ENCODE peak calls at places on chromosomes 4 and X, in five cellular contexts. K is A549, F is WTC11, O is GM12878, J is HepG2. H is an unnamed sample.

GRCh38 chr4:1552451-1552850 is 131.7 kb downstream of the FAM53A start:
- DNase-seq in K (no peak), F (no peak), O (no peak), J (no peak), H (no peak)

GRCh38 chr4:25913056-25913850 is 767 bp upstream of the SMIM20 start:
- DNase-seq in K (no peak), F (no peak), O (no peak), J (no peak), H (peak)

GRCh38 chrX:15146515-15146914 is 123.4 kb downstream of the ASB9 start:
- DNase-seq in K (peak), F (peak), O (no peak), J (no peak), H (peak)

GRCh38 chr4:61192392-61192791 is 7.7 kb upstream of the ADGRL3 start:
- DNase-seq in K (no peak), F (no peak), O (no peak), J (no peak), H (no peak)

GRCh38 chr4:78599931-78600375 is 48.4 kb downstream of the ANXA3 start:
- DNase-seq in K (no peak), F (no peak), O (no peak), J (no peak), H (peak)

GRCh38 chrX:38929966-38930421 is 128.7 kb downstream of the MID1IP1 start:
- DNase-seq in K (no peak), F (no peak), O (no peak), J (no peak), H (no peak)

GRCh38 chr4:66564901-66565648 is 894.8 kb upstream of the EPHA5 start:
- DNase-seq in K (peak), F (no peak), O (no peak), J (no peak), H (no peak)

GRCh38 chrX:46567388-46567787 is 6.2 kb upstream of the CHST7 start:
- DNase-seq in K (peak), F (no peak), O (no peak), J (no peak), H (no peak)

GRCh38 chr4:145988628-145989027 is 50.0 kb upstream of the ZNF827 start:
- DNase-seq in K (no peak), F (no peak), O (no peak), J (no peak), H (no peak)

GRCh38 chrX:104137496-104137895 is 19.3 kb downstream of the SLC25A53 start:
- DNase-seq in K (peak), F (no peak), O (no peak), J (no peak), H (peak)

GRCh38 chr4:146582864-146583263 is 55.8 kb upstream of the POU4F2 start:
- DNase-seq in K (no peak), F (no peak), O (no peak), J (no peak), H (no peak)

GRCh38 chrX:155998761-155999510 is 1.4 kb downstream of the IL9R start:
- DNase-seq in K (no peak), F (no peak), O (no peak), J (no peak), H (no peak)

GRCh38 chr4:97270051-97270450 is 873.2 kb downstream of the STPG2 start:
- DNase-seq in K (no peak), F (no peak), O (no peak), J (no peak), H (no peak)

GRCh38 chr4:41358626-41359025 is 101.9 kb downstream of the UCHL1 start:
- DNase-seq in K (peak), F (no peak), O (no peak), J (no peak), H (no peak)

GRCh38 chrX:130770615-130771014 is 132.4 kb downstream of the ENOX2 start:
- DNase-seq in K (peak), F (no peak), O (no peak), J (no peak), H (no peak)

GRCh38 chr4:168440442-168441264 is 39.6 kb downstream of the DDX60L start:
- DNase-seq in K (peak), F (no peak), O (peak), J (no peak), H (no peak)

GRCh38 chr4:91108751-91109150 is 981.6 kb downstream of the CCSER1 start:
- DNase-seq in K (no peak), F (no peak), O (no peak), J (no peak), H (no peak)

GRCh38 chrX:2691543-2692220 is 587 bp downstream of the CD99 start:
- DNase-seq in K (peak), F (no peak), O (no peak), J (no peak), H (peak)

GRCh38 chrX:95585321-95585720 is 1099.3 kb upstream of the DIAPH2 start:
- DNase-seq in K (no peak), F (no peak), O (no peak), J (no peak), H (no peak)

GRCh38 chr4:63637270-63637669 is 772.0 kb downstream of the TECRL start:
- DNase-seq in K (peak), F (no peak), O (no peak), J (no peak), H (no peak)

GRCh38 chrX:87664381-87664780 is 146.8 kb downstream of the KLHL4 start:
- DNase-seq in K (peak), F (no peak), O (no peak), J (no peak), H (peak)

GRCh38 chrX:46626566-46626965 is 53.0 kb downstream of the CHST7 start:
- DNase-seq in K (no peak), F (no peak), O (no peak), J (no peak), H (no peak)

GRCh38 chrX:31800219-31800618 is 728.4 kb upstream of the FTHL17 start:
- DNase-seq in K (no peak), F (no peak), O (no peak), J (no peak), H (no peak)

GRCh38 chr4:57184378-57185031 is 74.3 kb upstream of the IGFBP7 start:
- DNase-seq in K (no peak), F (no peak), O (no peak), J (no peak), H (no peak)

GRCh38 chrX:11543249-11543648 is 122.5 kb downstream of the ARHGAP6 start:
- DNase-seq in K (peak), F (no peak), O (no peak), J (no peak), H (no peak)

GRCh38 chr4:83149885-83150562 is 35.5 kb upstream of the PLAC8 start:
- DNase-seq in K (no peak), F (no peak), O (no peak), J (no peak), H (no peak)

GRCh38 chr4:170391066-170391754 is 301.5 kb upstream of the AADAT start:
- DNase-seq in K (no peak), F (no peak), O (no peak), J (no peak), H (no peak)

GRCh38 chrX:154717824-154718223 is 33.1 kb downstream of the GAB3 start:
- DNase-seq in K (no peak), F (no peak), O (no peak), J (no peak), H (peak)

GRCh38 chr4:11635336-11635735 is 206.6 kb upstream of the HS3ST1 start:
- DNase-seq in K (peak), F (no peak), O (no peak), J (no peak), H (no peak)

GRCh38 chrX:65407157-65407626 is 127.4 kb downstream of the LAS1L start:
- DNase-seq in K (no peak), F (peak), O (no peak), J (no peak), H (no peak)

GRCh38 chr4:127055349-127055748 is 577.4 kb upstream of the INTU start:
- DNase-seq in K (no peak), F (no peak), O (no peak), J (no peak), H (no peak)

GRCh38 chr4:108991929-108992328 is 229.1 kb upstream of the ETNPPL start:
- DNase-seq in K (no peak), F (no peak), O (no peak), J (no peak), H (no peak)

GRCh38 chr4:82715731-82716617 is 82.6 kb downstream of the SCD5 start:
- DNase-seq in K (no peak), F (no peak), O (no peak), J (peak), H (no peak)

GRCh38 chrX:100830547-100830946 is 10.4 kb downstream of the CSTF2 start:
- DNase-seq in K (no peak), F (no peak), O (peak), J (no peak), H (no peak)

GRCh38 chr4:59409647-59410046 is 1790.5 kb upstream of the ADGRL3 start:
- DNase-seq in K (no peak), F (no peak), O (no peak), J (no peak), H (no peak)
- TF ChIP-seq ESRRA in K (no peak), F (no peak), O (no peak), J (no peak), H (no peak)

GRCh38 chr4:38868055-38868965 is 704 bp downstream of the FAM114A1 start:
- DNase-seq in K (peak), F (peak), O (no peak), J (no peak), H (peak)

GRCh38 chr4:38871593-38871992 is 4.0 kb downstream of the FAM114A1 start:
- DNase-seq in K (no peak), F (no peak), O (no peak), J (no peak), H (no peak)

GRCh38 chr4:38867478-38868054 is at the start of gene FAM114A1:
- DNase-seq in K (peak), F (peak), O (no peak), J (peak), H (peak)

GRCh38 chr4:38870098-38870850 is 2.7 kb downstream of the FAM114A1 start:
- DNase-seq in K (no peak), F (no peak), O (no peak), J (no peak), H (no peak)

GRCh38 chr4:38869511-38869910 is 1.9 kb downstream of the FAM114A1 start:
- DNase-seq in K (no peak), F (no peak), O (no peak), J (no peak), H (no peak)
- TF ChIP-seq ESRRA in K (no peak), F (no peak), O (no peak), J (no peak), H (no peak)

DNA sequence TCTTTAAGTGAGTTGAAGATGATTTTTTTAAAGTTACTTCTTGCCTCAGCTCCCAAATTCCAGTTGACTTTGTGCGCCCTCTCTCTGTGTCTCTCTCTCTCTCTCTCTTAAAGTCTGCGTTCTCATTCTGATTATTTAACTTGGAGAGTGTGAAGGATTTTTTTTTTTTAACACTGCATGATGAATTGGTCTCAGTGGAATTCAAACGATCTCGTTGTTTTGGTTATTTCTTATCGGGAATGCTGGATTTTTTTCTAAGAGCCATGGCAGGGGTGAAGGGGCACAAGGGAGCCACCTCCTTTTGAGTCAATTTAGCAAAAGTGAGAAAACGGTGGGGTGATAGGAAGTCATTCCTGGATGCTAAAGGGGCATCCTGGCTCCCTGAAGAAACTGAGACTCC is 176.1 kb downstream of the SHROOM3 start:
- DNase-seq in K (no peak), F (no peak), O (no peak), J (no peak), H (no peak)
- TF ChIP-seq ESRRA in K (no peak), F (no peak), O (no peak), J (no peak), H (no peak)

DNA sequence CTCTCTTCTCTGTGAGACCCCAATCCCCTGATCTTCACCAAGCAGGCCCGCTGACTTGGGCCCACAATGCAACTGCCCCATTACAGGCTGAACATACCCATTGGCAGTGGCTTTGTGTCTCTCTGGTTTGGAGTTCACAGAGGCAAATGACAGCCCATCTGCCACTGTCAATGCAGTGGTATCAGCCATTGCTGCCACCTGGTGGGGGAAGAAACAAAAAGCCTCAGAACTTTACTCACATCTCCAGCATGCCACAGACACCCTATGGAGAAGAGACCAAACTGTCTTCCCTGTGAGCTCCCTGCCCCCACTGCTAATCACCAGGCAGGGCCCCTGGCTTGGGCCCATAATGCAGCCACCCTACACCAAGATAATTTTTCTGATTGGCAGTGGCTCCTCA is 729.3 kb upstream of the ACTRT1 start:
- DNase-seq in K (peak), F (peak), O (no peak), J (peak), H (no peak)
- TF ChIP-seq ESRRA in K (no peak), F (no peak), O (no peak), J (no peak), H (no peak)

DNA sequence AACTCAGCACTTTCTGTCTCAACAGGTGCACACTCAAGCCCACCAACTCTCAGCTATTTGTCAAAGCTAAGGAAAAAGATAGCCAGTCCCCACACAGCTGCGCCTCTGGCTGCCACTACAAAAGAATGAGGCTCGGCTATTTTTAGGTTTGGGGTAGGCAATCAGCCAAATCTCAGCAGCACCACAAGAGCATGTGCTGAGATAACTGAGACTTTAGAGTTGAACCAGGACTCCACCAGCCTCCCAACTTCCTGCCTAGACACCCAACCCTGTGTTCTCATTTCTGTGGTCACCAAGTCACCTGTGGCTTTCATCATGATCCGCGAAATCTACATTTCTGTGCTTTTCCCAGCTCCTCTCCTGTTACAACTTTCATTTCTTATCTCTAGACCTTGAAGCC is 28.0 kb downstream of the DMD start:
- DNase-seq in K (no peak), F (no peak), O (no peak), J (no peak), H (no peak)
- TF ChIP-seq ESRRA in K (no peak), F (no peak), O (no peak), J (no peak), H (no peak)

DNA sequence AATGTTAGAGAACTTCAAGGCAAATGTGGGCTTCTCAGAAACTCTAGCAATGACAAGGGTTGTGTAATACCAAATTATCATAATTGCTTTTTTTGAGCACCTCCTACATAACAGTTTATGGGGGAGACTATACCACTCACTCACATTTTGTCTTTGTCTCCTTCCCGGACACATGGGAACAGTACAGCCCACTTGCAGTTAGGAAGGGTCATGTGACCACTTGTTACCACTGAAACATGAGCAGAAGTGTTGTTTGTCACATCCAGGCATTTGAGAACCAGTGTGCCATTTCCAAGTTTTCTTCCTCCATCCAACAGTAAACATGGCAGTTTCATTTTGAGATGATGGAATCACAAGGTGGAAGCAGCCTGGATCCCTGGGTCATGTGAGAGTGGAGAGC is 6.9 kb downstream of the MAGEA11 start:
- DNase-seq in K (no peak), F (no peak), O (no peak), J (no peak), H (no peak)
- TF ChIP-seq ESRRA in K (no peak), F (no peak), O (no peak), J (no peak), H (no peak)

GRCh38 chrX:40936827-40937226 is 148.4 kb upstream of the USP9X start:
- DNase-seq in K (peak), F (no peak), O (no peak), J (no peak), H (no peak)

GRCh38 chrX:40931921-40932320 is 153.3 kb upstream of the USP9X start:
- DNase-seq in K (peak), F (no peak), O (no peak), J (no peak), H (no peak)

GRCh38 chrX:40928076-40928475 is 157.2 kb upstream of the USP9X start:
- DNase-seq in K (no peak), F (no peak), O (no peak), J (no peak), H (no peak)

GRCh38 chrX:40938418-40938817 is 146.8 kb upstream of the USP9X start:
- DNase-seq in K (peak), F (no peak), O (no peak), J (no peak), H (no peak)

DNA sequence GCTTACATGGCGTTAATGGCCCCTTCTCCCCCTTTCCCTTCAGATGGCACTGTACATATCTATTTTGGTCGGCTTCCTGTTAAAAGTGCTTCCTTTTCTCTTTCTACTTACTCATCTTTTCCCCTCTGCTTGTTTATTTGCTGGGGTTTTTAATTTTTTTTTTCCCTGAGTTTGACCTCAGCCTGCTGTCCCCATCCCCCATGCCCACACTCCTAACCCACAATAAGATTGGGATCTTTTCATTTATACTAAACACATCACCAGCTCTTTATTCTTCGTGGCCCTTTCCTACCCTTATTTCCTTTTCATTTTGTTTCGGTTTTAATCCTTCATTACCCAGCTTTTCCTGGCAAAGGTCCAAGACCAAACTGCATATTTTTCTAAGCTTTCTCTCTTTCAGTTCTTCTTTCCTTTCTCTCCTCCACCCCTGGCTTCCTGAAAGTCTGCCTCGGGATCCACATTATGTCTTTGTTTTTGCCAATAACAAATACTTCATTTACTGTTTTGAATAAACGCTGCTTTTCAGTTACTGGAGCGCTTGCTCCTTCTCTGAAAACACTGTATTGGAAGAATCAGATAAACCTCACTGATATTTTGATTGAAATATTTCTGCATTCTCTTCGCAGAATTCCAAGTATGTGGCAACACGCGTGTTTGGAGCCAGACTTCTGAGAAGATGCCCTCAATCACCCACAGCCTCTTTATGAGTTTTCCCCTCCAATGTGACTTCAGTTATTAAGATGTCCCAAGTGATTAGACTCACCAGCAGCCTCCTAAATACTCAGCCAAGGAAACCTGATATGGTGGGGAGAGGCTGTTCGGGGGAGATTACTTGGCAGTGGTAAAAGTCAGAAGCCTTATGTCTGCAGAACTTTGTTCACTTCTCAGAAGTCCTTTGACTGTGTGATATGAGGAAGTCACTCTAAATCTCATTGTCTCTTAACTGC is 151.8 kb upstream of the USP9X start:
- DNase-seq in K (peak), F (no peak), O (peak), J (no peak), H (peak)
- TF ChIP-seq ESRRA in K (no peak), F (no peak), O (no peak), J (no peak), H (no peak)

GRCh38 chr4:156971623-156972369 is at the start of gene PDGFC:
- DNase-seq in K (peak), F (peak), O (no peak), J (peak), H (peak)

GRCh38 chr4:156972370-156972980 is 876 bp upstream of the PDGFC start:
- DNase-seq in K (no peak), F (no peak), O (no peak), J (no peak), H (no peak)

GRCh38 chr4:156977435-156978160 is 6.0 kb upstream of the PDGFC start:
- DNase-seq in K (no peak), F (no peak), O (no peak), J (no peak), H (no peak)

GRCh38 chr4:156974264-156974663 is 2.7 kb upstream of the PDGFC start:
- DNase-seq in K (no peak), F (no peak), O (no peak), J (no peak), H (no peak)

GRCh38 chr4:156976147-156976546 is 4.5 kb upstream of the PDGFC start:
- DNase-seq in K (no peak), F (no peak), O (no peak), J (no peak), H (no peak)
- TF ChIP-seq ESRRA in K (no peak), F (no peak), O (no peak), J (no peak), H (no peak)

H was measured in K562.